ENCODE peak calls at places on chromosome 3, in six cellular contexts. One of them, this sample, is unnamed.

GRCh38 chr3:186254676-186255665 is 107.1 kb downstream of the DGKG start:
- DNase-seq in fibroblast of pulmonary artery: no peak
- DNase-seq in HFF-Myc: no peak
- DNase-seq in cardiac fibroblast: no peak
- DNase-seq in cardiac muscle cell: no peak
- DNase-seq in endothelial cell of umbilical vein: no peak
- DNase-seq in this sample: no peak

GRCh38 chr3:97778152-97778551 is 13.6 kb downstream of the ARL6 start:
- DNase-seq in fibroblast of pulmonary artery: no peak
- DNase-seq in HFF-Myc: no peak
- DNase-seq in endothelial cell of umbilical vein: peak
- DNase-seq in cardiac muscle cell: no peak
- DNase-seq in cardiac fibroblast: no peak
- DNase-seq in this sample: no peak

GRCh38 chr3:149771652-149772271 is 19.5 kb upstream of the COMMD2 start:
- DNase-seq in HFF-Myc: no peak
- DNase-seq in cardiac fibroblast: peak
- DNase-seq in cardiac muscle cell: peak
- DNase-seq in fibroblast of pulmonary artery: peak
- DNase-seq in endothelial cell of umbilical vein: peak
- DNase-seq in this sample: no peak

GRCh38 chr3:168581718-168582332 is 486.1 kb upstream of the GOLIM4 start:
- DNase-seq in HFF-Myc: no peak
- DNase-seq in cardiac muscle cell: no peak
- DNase-seq in cardiac fibroblast: no peak
- DNase-seq in fibroblast of pulmonary artery: no peak
- DNase-seq in endothelial cell of umbilical vein: no peak
- DNase-seq in this sample: no peak

GRCh38 chr3:158748237-158748828 is 16.1 kb upstream of the RARRES1 start:
- DNase-seq in fibroblast of pulmonary artery: peak
- DNase-seq in cardiac muscle cell: no peak
- DNase-seq in HFF-Myc: no peak
- DNase-seq in cardiac fibroblast: peak
- DNase-seq in endothelial cell of umbilical vein: peak
- DNase-seq in this sample: no peak

GRCh38 chr3:42501321-42501680 is 1.1 kb upstream of the VIPR1 start:
- DNase-seq in cardiac fibroblast: no peak
- DNase-seq in cardiac muscle cell: peak
- DNase-seq in HFF-Myc: no peak
- DNase-seq in fibroblast of pulmonary artery: no peak
- DNase-seq in endothelial cell of umbilical vein: no peak
- DNase-seq in this sample: no peak

GRCh38 chr3:184688251-184688851 is 23.5 kb downstream of the MAGEF1 start:
- DNase-seq in HFF-Myc: peak
- DNase-seq in endothelial cell of umbilical vein: no peak
- DNase-seq in cardiac fibroblast: peak
- DNase-seq in fibroblast of pulmonary artery: peak
- DNase-seq in cardiac muscle cell: no peak
- DNase-seq in this sample: no peak

GRCh38 chr3:17176757-17177156 is 292.0 kb downstream of the PLCL2 start:
- DNase-seq in cardiac fibroblast: no peak
- DNase-seq in cardiac muscle cell: no peak
- DNase-seq in fibroblast of pulmonary artery: no peak
- DNase-seq in endothelial cell of umbilical vein: no peak
- DNase-seq in HFF-Myc: no peak
- DNase-seq in this sample: no peak

GRCh38 chr3:13113346-13114335 is 40.4 kb upstream of the IQSEC1 start:
- DNase-seq in cardiac muscle cell: no peak
- DNase-seq in cardiac fibroblast: no peak
- DNase-seq in endothelial cell of umbilical vein: no peak
- DNase-seq in HFF-Myc: no peak
- DNase-seq in fibroblast of pulmonary artery: no peak
- DNase-seq in this sample: no peak

GRCh38 chr3:111087924-111088469 is 16.4 kb downstream of the NECTIN3 start:
- DNase-seq in fibroblast of pulmonary artery: no peak
- DNase-seq in endothelial cell of umbilical vein: no peak
- DNase-seq in cardiac fibroblast: no peak
- DNase-seq in cardiac muscle cell: no peak
- DNase-seq in HFF-Myc: no peak
- DNase-seq in this sample: no peak

GRCh38 chr3:40237892-40238571 is 71.5 kb upstream of the EIF1B start:
- DNase-seq in endothelial cell of umbilical vein: no peak
- DNase-seq in HFF-Myc: no peak
- DNase-seq in cardiac fibroblast: peak
- DNase-seq in cardiac muscle cell: peak
- DNase-seq in fibroblast of pulmonary artery: peak
- DNase-seq in this sample: no peak

GRCh38 chr3:87209115-87209514 is 18.0 kb upstream of the CHMP2B start:
- DNase-seq in cardiac muscle cell: peak
- DNase-seq in cardiac fibroblast: no peak
- DNase-seq in HFF-Myc: no peak
- DNase-seq in fibroblast of pulmonary artery: no peak
- DNase-seq in endothelial cell of umbilical vein: no peak
- DNase-seq in this sample: no peak

GRCh38 chr3:194339356-194339755 is 11.8 kb downstream of the CPN2 start:
- DNase-seq in cardiac muscle cell: no peak
- DNase-seq in fibroblast of pulmonary artery: no peak
- DNase-seq in HFF-Myc: no peak
- DNase-seq in endothelial cell of umbilical vein: no peak
- DNase-seq in cardiac fibroblast: no peak
- DNase-seq in this sample: no peak

GRCh38 chr3:49057268-49057667 is 28.1 kb upstream of the IMPDH2 start:
- DNase-seq in cardiac fibroblast: no peak
- DNase-seq in cardiac muscle cell: no peak
- DNase-seq in fibroblast of pulmonary artery: no peak
- DNase-seq in HFF-Myc: no peak
- DNase-seq in endothelial cell of umbilical vein: no peak
- DNase-seq in this sample: no peak

GRCh38 chr3:60188803-60189202 is 1062.4 kb downstream of the FHIT start:
- DNase-seq in cardiac muscle cell: no peak
- DNase-seq in HFF-Myc: no peak
- DNase-seq in fibroblast of pulmonary artery: no peak
- DNase-seq in cardiac fibroblast: no peak
- DNase-seq in endothelial cell of umbilical vein: no peak
- DNase-seq in this sample: no peak

GRCh38 chr3:126284258-126284904 is 72.8 kb downstream of the KLF15 start:
- DNase-seq in endothelial cell of umbilical vein: no peak
- DNase-seq in cardiac fibroblast: peak
- DNase-seq in cardiac muscle cell: no peak
- DNase-seq in fibroblast of pulmonary artery: peak
- DNase-seq in HFF-Myc: no peak
- DNase-seq in this sample: no peak